ENCODE peak calls at places on chromosomes 6 and 20, in five cellular contexts. One of them, this sample, is unnamed.
A peak's percentile ranks its signal among the peaks of the same experiment; 100 is the strongest.

GRCh38 chr6:106975699-106976032 is 1.1 kb upstream of the CD24 start:
- DNase-seq in right lobe of liver: no peak
- DNase-seq in Peyer's patch: no peak
- DNase-seq in Panc1: no peak
- DNase-seq in hepatocyte: no peak
- DNase-seq in this sample: no peak

GRCh38 chr6:100892693-100893092 is 11.6 kb upstream of the ASCC3 start:
- DNase-seq in Panc1: no peak
- DNase-seq in Peyer's patch: no peak
- DNase-seq in right lobe of liver: no peak
- DNase-seq in hepatocyte: no peak
- DNase-seq in this sample: no peak

GRCh38 chr20:63497946-63498935 is 642 bp downstream of the EEF1A2 start:
- DNase-seq in Panc1: no peak
- DNase-seq in hepatocyte: peak; percentile 81
- DNase-seq in Peyer's patch: no peak
- DNase-seq in right lobe of liver: peak; percentile 59
- DNase-seq in this sample: no peak

GRCh38 chr6:53461041-53461656 is 83.8 kb downstream of the GCLC start:
- DNase-seq in hepatocyte: no peak
- DNase-seq in Peyer's patch: no peak
- DNase-seq in right lobe of liver: no peak
- DNase-seq in Panc1: no peak
- DNase-seq in this sample: no peak

GRCh38 chr6:138986578-138986977 is 1.5 kb downstream of the REPS1 start:
- DNase-seq in right lobe of liver: no peak
- DNase-seq in Peyer's patch: no peak
- DNase-seq in hepatocyte: no peak
- DNase-seq in Panc1: no peak
- DNase-seq in this sample: no peak

GRCh38 chr6:147868493-147869222 is 360.2 kb downstream of the SAMD5 start:
- DNase-seq in right lobe of liver: no peak
- DNase-seq in Panc1: no peak
- DNase-seq in hepatocyte: no peak
- DNase-seq in Peyer's patch: no peak
- DNase-seq in this sample: no peak

GRCh38 chr20:20683922-20684321 is 28.5 kb downstream of the RALGAPA2 start:
- DNase-seq in Panc1: no peak
- DNase-seq in right lobe of liver: no peak
- DNase-seq in hepatocyte: no peak
- DNase-seq in Peyer's patch: no peak
- DNase-seq in this sample: no peak

GRCh38 chr20:4247898-4248858 is 232.8 kb upstream of the RNF24 start:
- DNase-seq in right lobe of liver: no peak
- DNase-seq in hepatocyte: no peak
- DNase-seq in Panc1: no peak
- DNase-seq in Peyer's patch: no peak
- DNase-seq in this sample: no peak

GRCh38 chr20:51532577-51533191 is 9.8 kb downstream of the NFATC2 start:
- DNase-seq in right lobe of liver: peak; percentile 43
- DNase-seq in Panc1: no peak
- DNase-seq in Peyer's patch: peak; percentile 55
- DNase-seq in hepatocyte: no peak
- DNase-seq in this sample: no peak

GRCh38 chr6:139638179-139638872 is 263.9 kb upstream of the CITED2 start:
- DNase-seq in right lobe of liver: no peak
- DNase-seq in Peyer's patch: no peak
- DNase-seq in hepatocyte: no peak
- DNase-seq in Panc1: no peak
- DNase-seq in this sample: no peak

GRCh38 chr20:8094415-8094818 is 37.6 kb upstream of the PLCB1 start:
- DNase-seq in hepatocyte: peak; percentile 72
- DNase-seq in Peyer's patch: peak; percentile 63
- DNase-seq in Panc1: no peak
- DNase-seq in right lobe of liver: peak; percentile 33
- DNase-seq in this sample: no peak

GRCh38 chr20:8094845-8095244 is 37.2 kb upstream of the PLCB1 start:
- DNase-seq in Peyer's patch: no peak
- DNase-seq in hepatocyte: no peak
- DNase-seq in right lobe of liver: no peak
- DNase-seq in Panc1: no peak
- DNase-seq in this sample: no peak

GRCh38 chr20:8097307-8097706 is 34.8 kb upstream of the PLCB1 start:
- DNase-seq in Panc1: no peak
- DNase-seq in Peyer's patch: no peak
- DNase-seq in right lobe of liver: no peak
- DNase-seq in hepatocyte: no peak
- DNase-seq in this sample: no peak

GRCh38 chr20:8095648-8096572 is 36.2 kb upstream of the PLCB1 start:
- DNase-seq in Peyer's patch: no peak
- DNase-seq in hepatocyte: no peak
- DNase-seq in Panc1: no peak
- DNase-seq in right lobe of liver: no peak
- DNase-seq in this sample: no peak
- H3K27ac ChIP-seq in Peyer's patch: no peak overlapping the region
- H3K27ac ChIP-seq in hepatocyte: no peak overlapping the region
- H3K27ac ChIP-seq in Panc1: no peak overlapping the region
- H3K27ac ChIP-seq in right lobe of liver: no peak overlapping the region
- H3K27ac ChIP-seq in this sample: no peak overlapping the region

DNA sequence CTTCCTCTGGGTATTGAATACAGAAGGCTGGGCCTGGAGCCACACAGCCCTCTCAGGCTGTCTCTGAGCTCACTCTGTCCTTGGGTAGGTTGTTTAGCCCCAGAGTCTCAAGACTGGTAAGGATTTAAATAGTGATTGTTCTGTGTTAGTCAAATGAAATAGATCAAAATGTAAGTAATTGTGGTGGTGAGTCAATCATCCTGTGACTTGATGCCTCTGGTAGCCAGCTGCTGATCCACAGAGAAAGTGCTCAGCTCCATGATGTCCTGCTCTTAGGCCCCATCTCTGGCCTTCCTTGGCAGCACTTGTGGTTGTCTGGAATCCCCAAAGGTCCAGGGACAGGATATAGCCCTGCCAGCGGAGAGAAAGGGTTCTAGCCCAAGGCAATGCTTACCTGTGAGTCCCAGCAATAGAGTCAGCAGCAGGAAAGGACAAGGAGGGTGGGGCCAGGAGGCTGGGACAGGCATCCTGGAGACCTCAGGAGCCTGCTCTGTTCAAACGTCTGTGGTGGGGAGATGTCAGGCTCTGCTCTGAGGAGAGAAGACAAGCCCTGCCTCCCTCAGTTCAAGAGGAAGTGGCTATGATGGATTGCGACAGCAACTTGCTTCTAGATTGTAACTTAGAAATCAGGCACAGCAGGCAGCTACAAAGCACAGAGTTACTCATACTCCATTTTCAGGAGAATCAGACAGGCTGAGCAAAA is 30.8 kb upstream of the SIRPD start:
- DNase-seq in Peyer's patch: peak; percentile 57
- DNase-seq in hepatocyte: no peak
- DNase-seq in Panc1: no peak
- DNase-seq in right lobe of liver: no peak
- DNase-seq in this sample: no peak
- H3K27ac ChIP-seq in Peyer's patch: no peak overlapping the region
- H3K27ac ChIP-seq in hepatocyte: no peak overlapping the region
- H3K27ac ChIP-seq in Panc1: no peak overlapping the region
- H3K27ac ChIP-seq in right lobe of liver: no peak overlapping the region
- H3K27ac ChIP-seq in this sample: peak overlapping the region; percentile 29

DNA sequence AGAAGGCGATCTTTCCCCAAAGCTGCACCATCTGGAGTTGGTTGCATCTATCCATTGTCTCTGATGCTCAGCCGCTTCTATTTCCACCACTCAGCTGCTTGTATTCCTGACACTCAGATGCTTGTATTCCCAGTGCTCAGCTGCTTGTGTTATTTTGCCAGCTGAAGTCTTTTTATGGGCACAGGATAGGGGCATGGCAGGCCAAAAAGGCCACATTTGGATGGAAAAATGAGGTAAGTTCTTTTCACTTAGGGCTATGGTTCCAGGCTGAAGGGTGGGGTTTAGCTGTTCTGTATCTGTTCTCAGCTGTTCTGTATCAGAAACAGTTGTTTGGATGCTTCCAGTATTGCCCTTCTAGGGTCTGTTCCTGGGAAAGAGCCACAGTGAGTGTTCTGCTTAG is 944.9 kb downstream of the QKI start:
- DNase-seq in Panc1: no peak
- DNase-seq in hepatocyte: no peak
- DNase-seq in right lobe of liver: no peak
- DNase-seq in Peyer's patch: no peak
- DNase-seq in this sample: no peak
- H3K27ac ChIP-seq in Panc1: no peak overlapping the region
- H3K27ac ChIP-seq in hepatocyte: no peak overlapping the region
- H3K27ac ChIP-seq in right lobe of liver: no peak overlapping the region
- H3K27ac ChIP-seq in Peyer's patch: no peak overlapping the region
- H3K27ac ChIP-seq in this sample: no peak overlapping the region

GRCh38 chr6:35190306-35190705 is 23.4 kb upstream of the SCUBE3 start:
- DNase-seq in Peyer's patch: no peak
- DNase-seq in hepatocyte: no peak
- DNase-seq in right lobe of liver: no peak
- DNase-seq in Panc1: no peak
- DNase-seq in this sample: no peak
- H3K27ac ChIP-seq in Peyer's patch: no peak overlapping the region
- H3K27ac ChIP-seq in hepatocyte: no peak overlapping the region
- H3K27ac ChIP-seq in right lobe of liver: no peak overlapping the region
- H3K27ac ChIP-seq in Panc1: no peak overlapping the region
- H3K27ac ChIP-seq in this sample: no peak overlapping the region

DNA sequence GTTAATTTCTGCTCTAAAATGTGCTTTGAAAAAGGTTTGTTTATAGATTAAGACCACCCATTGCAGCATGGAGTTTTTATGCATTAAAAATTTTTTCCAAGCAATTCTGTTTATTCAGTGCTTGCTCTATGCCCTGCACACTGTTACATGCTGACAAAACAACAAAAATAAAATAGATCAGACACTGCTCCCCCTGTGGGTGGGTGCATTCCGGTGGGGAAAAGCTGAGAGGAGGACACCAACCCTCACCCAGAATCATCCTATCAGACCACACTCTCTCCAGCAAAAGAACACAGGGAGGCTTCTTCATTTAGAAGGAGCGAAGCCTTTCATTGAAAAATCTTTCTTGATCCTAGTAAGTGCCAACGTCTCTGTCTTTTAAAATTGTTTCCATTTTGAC is 102.6 kb downstream of the F13A1 start:
- DNase-seq in hepatocyte: no peak
- DNase-seq in Peyer's patch: no peak
- DNase-seq in right lobe of liver: no peak
- DNase-seq in Panc1: no peak
- DNase-seq in this sample: no peak
- H3K27ac ChIP-seq in hepatocyte: no peak overlapping the region
- H3K27ac ChIP-seq in Peyer's patch: no peak overlapping the region
- H3K27ac ChIP-seq in right lobe of liver: no peak overlapping the region
- H3K27ac ChIP-seq in Panc1: no peak overlapping the region
- H3K27ac ChIP-seq in this sample: no peak overlapping the region

GRCh38 chr20:57458400-57459160 is 66.4 kb downstream of the CTCFL start:
- DNase-seq in Panc1: no peak
- DNase-seq in Peyer's patch: no peak
- DNase-seq in right lobe of liver: no peak
- DNase-seq in hepatocyte: peak; percentile 23
- DNase-seq in this sample: no peak
- H3K27ac ChIP-seq in Panc1: no peak overlapping the region
- H3K27ac ChIP-seq in Peyer's patch: peak overlapping the region; percentile 47
- H3K27ac ChIP-seq in right lobe of liver: no peak overlapping the region
- H3K27ac ChIP-seq in hepatocyte: no peak overlapping the region
- H3K27ac ChIP-seq in this sample: no peak overlapping the region

GRCh38 chr6:165988306-165988756 is 179.3 kb downstream of the TBXT start:
- DNase-seq in hepatocyte: no peak
- DNase-seq in Peyer's patch: no peak
- DNase-seq in right lobe of liver: no peak
- DNase-seq in Panc1: no peak
- DNase-seq in this sample: no peak
- H3K27ac ChIP-seq in hepatocyte: no peak overlapping the region
- H3K27ac ChIP-seq in Peyer's patch: peak overlapping the region; percentile 73
- H3K27ac ChIP-seq in right lobe of liver: no peak overlapping the region
- H3K27ac ChIP-seq in Panc1: no peak overlapping the region
- H3K27ac ChIP-seq in this sample: no peak overlapping the region

GRCh38 chr20:50347568-50347981 is 156.9 kb downstream of the CEBPB start:
- DNase-seq in Panc1: no peak
- DNase-seq in right lobe of liver: no peak
- DNase-seq in Peyer's patch: no peak
- DNase-seq in hepatocyte: no peak
- DNase-seq in this sample: no peak
- H3K27ac ChIP-seq in Panc1: no peak overlapping the region
- H3K27ac ChIP-seq in right lobe of liver: peak overlapping the region; percentile 58
- H3K27ac ChIP-seq in Peyer's patch: peak overlapping the region; percentile 69
- H3K27ac ChIP-seq in hepatocyte: peak overlapping the region; percentile 12
- H3K27ac ChIP-seq in this sample: no peak overlapping the region

GRCh38 chr6:87932361-87932760 is 115.3 kb upstream of the SPACA1 start:
- DNase-seq in Peyer's patch: no peak
- DNase-seq in Panc1: no peak
- DNase-seq in hepatocyte: no peak
- DNase-seq in right lobe of liver: no peak
- DNase-seq in this sample: no peak
- H3K27ac ChIP-seq in Peyer's patch: no peak overlapping the region
- H3K27ac ChIP-seq in Panc1: no peak overlapping the region
- H3K27ac ChIP-seq in hepatocyte: no peak overlapping the region
- H3K27ac ChIP-seq in right lobe of liver: no peak overlapping the region
- H3K27ac ChIP-seq in this sample: no peak overlapping the region

GRCh38 chr6:21277601-21278043 is 315.9 kb upstream of the SOX4 start:
- DNase-seq in right lobe of liver: no peak
- DNase-seq in hepatocyte: peak; percentile 56
- DNase-seq in Peyer's patch: no peak
- DNase-seq in Panc1: no peak
- DNase-seq in this sample: no peak
- H3K27ac ChIP-seq in right lobe of liver: no peak overlapping the region
- H3K27ac ChIP-seq in hepatocyte: peak overlapping the region; percentile 60
- H3K27ac ChIP-seq in Peyer's patch: no peak overlapping the region
- H3K27ac ChIP-seq in Panc1: no peak overlapping the region
- H3K27ac ChIP-seq in this sample: no peak overlapping the region

This sample was measured in CD4-positive, alpha-beta T cell.